ENCODE peak calls at places on chromosomes 4 and X, in four cellular contexts. G is GM12891, W is GM12878, K is K562. Q is an unnamed sample.

GRCh38 chr4:38949416-38950051 is 81.9 kb downstream of the FAM114A1 start:
- DNase-seq in G (no peak), W (no peak), K (no peak), Q (no peak)

GRCh38 chrX:73127700-73128241 is 48.5 kb upstream of the PABPC1L2A start:
- DNase-seq in G (no peak), W (no peak), K (no peak), Q (no peak)

GRCh38 chr4:23388699-23389395 is 501.0 kb downstream of the PPARGC1A start:
- DNase-seq in G (no peak), W (no peak), K (no peak), Q (no peak)

GRCh38 chr4:185522451-185522850 is 12.9 kb downstream of the PDLIM3 start:
- DNase-seq in G (no peak), W (no peak), K (no peak), Q (no peak)

GRCh38 chr4:4726051-4726450 is 133.4 kb upstream of the MSX1 start:
- DNase-seq in G (no peak), W (no peak), K (peak; percentile 34), Q (no peak)

GRCh38 chrX:3044671-3045070 is 3.4 kb downstream of the ARSF start:
- DNase-seq in G (no peak), W (no peak), K (no peak), Q (no peak)

GRCh38 chr4:138090145-138090917 is 151.8 kb downstream of the SLC7A11 start:
- DNase-seq in G (peak; percentile 42), W (peak; percentile 17), K (peak; percentile 60), Q (peak; percentile 3)

GRCh38 chr4:3257125-3257690 is 8.2 kb downstream of the MSANTD1 start:
- DNase-seq in G (peak; percentile 34), W (no peak), K (no peak), Q (no peak)

GRCh38 chrX:153669174-153669890 is 4.3 kb downstream of the PNCK start:
- DNase-seq in G (peak; percentile 63), W (no peak), K (peak; percentile 68), Q (no peak)

GRCh38 chr4:24243641-24244040 is 340.7 kb downstream of the DHX15 start:
- DNase-seq in G (no peak), W (no peak), K (no peak), Q (no peak)

GRCh38 chrX:30806187-30806728 is 82.8 kb downstream of the TAB3 start:
- DNase-seq in G (no peak), W (no peak), K (no peak), Q (no peak)

GRCh38 chrX:18664947-18665346 is 7.0 kb downstream of the RS1 start:
- DNase-seq in G (no peak), W (no peak), K (no peak), Q (no peak)

GRCh38 chr4:52312722-52313121 is 261.6 kb downstream of the SPATA18 start:
- DNase-seq in G (no peak), W (no peak), K (no peak), Q (no peak)

GRCh38 chrX:51614353-51614752 is 4.4 kb downstream of the CENPVL3 start:
- DNase-seq in G (no peak), W (no peak), K (peak; percentile 26), Q (no peak)

GRCh38 chrX:17405225-17405969 is 30.4 kb downstream of the NHS start:
- DNase-seq in G (no peak), W (no peak), K (no peak), Q (no peak)

GRCh38 chrX:116240446-116240845 is 69.9 kb downstream of the AGTR2 start:
- DNase-seq in G (no peak), W (no peak), K (no peak), Q (no peak)

GRCh38 chr4:176313596-176314341 is 6.0 kb upstream of the SPCS3 start:
- DNase-seq in G (no peak), W (no peak), K (no peak), Q (no peak)

GRCh38 chr4:128590773-128591172 is 218.7 kb upstream of the JADE1 start:
- DNase-seq in G (no peak), W (no peak), K (no peak), Q (no peak)

GRCh38 chr4:123266221-123266620 is 130.4 kb upstream of the SPRY1 start:
- DNase-seq in G (no peak), W (no peak), K (no peak), Q (no peak)

GRCh38 chr4:150648123-150648522 is 66.2 kb downstream of the MAB21L2 start:
- DNase-seq in G (no peak), W (no peak), K (no peak), Q (no peak)

GRCh38 chr4:21790437-21791029 is 158.0 kb downstream of the KCNIP4 start:
- DNase-seq in G (no peak), W (no peak), K (peak; percentile 8), Q (no peak)

GRCh38 chr4:89640620-89641366 is 196.2 kb downstream of the SNCA start:
- DNase-seq in G (no peak), W (no peak), K (peak; percentile 6), Q (peak; percentile 2)

GRCh38 chr4:88613417-88613875 is 21.2 kb downstream of the HERC3 start:
- DNase-seq in G (no peak), W (no peak), K (no peak), Q (no peak)

GRCh38 chr4:129384974-129385373 is 289.0 kb downstream of the C4orf33 start:
- DNase-seq in G (no peak), W (no peak), K (no peak), Q (no peak)

GRCh38 chr4:25694466-25694865 is 38.8 kb downstream of the SLC34A2 start:
- DNase-seq in G (no peak), W (no peak), K (no peak), Q (no peak)

GRCh38 chrX:73822775-73823174 is 259.8 kb downstream of the CHIC1 start:
- DNase-seq in G (no peak), W (no peak), K (no peak), Q (no peak)

GRCh38 chr4:98570160-98570797 is 88.1 kb downstream of the TSPAN5 start:
- DNase-seq in G (no peak), W (no peak), K (no peak), Q (no peak)

GRCh38 chr4:16676247-16676646 is 222.2 kb downstream of the LDB2 start:
- DNase-seq in G (no peak), W (no peak), K (no peak), Q (no peak)

GRCh38 chrX:97389761-97390192 is 506.1 kb downstream of the RPA4 start:
- DNase-seq in G (no peak), W (no peak), K (no peak), Q (no peak)

GRCh38 chr4:139887378-139887801 is 221.8 kb downstream of the MGST2 start:
- DNase-seq in G (no peak), W (no peak), K (no peak), Q (no peak)

GRCh38 chrX:152831391-152831790 is 528 bp downstream of the NSDHL start:
- DNase-seq in G (no peak), W (no peak), K (peak; percentile 45), Q (no peak)

GRCh38 chrX:18702362-18703195 is 4.9 kb upstream of the PPEF1 start:
- DNase-seq in G (no peak), W (no peak), K (no peak), Q (no peak)

GRCh38 chr4:11623726-11624037 is 195.0 kb upstream of the HS3ST1 start:
- DNase-seq in G (no peak), W (no peak), K (no peak), Q (no peak)

GRCh38 chr4:83974111-83974789 is 438.3 kb downstream of the GPAT3 start:
- DNase-seq in G (no peak), W (no peak), K (no peak), Q (no peak)

GRCh38 chr4:13938299-13938698 is 310.8 kb upstream of the BOD1L1 start:
- DNase-seq in G (no peak), W (no peak), K (no peak), Q (no peak)

GRCh38 chrX:124212622-124213021 is 119.8 kb upstream of the TEX13D start:
- DNase-seq in G (no peak), W (no peak), K (no peak), Q (peak; percentile 93)

GRCh38 chr4:74097161-74097560 is 1.8 kb downstream of the CXCL2 start:
- DNase-seq in G (no peak), W (no peak), K (no peak), Q (no peak)

GRCh38 chr4:140673729-140674128 is 82.5 kb downstream of the TBC1D9 start:
- DNase-seq in G (no peak), W (no peak), K (no peak), Q (no peak)

GRCh38 chr4:151484396-151485102 is 75.6 kb downstream of the FHIP1A start:
- DNase-seq in G (no peak), W (no peak), K (no peak), Q (no peak)

GRCh38 chrX:111244238-111244750 is 26.0 kb downstream of the CAPN6 start:
- DNase-seq in G (no peak), W (no peak), K (no peak), Q (no peak)
- TF ChIP-seq SPI1 in G (no peak), W (no peak), K (no peak), Q (no peak)

DNA sequence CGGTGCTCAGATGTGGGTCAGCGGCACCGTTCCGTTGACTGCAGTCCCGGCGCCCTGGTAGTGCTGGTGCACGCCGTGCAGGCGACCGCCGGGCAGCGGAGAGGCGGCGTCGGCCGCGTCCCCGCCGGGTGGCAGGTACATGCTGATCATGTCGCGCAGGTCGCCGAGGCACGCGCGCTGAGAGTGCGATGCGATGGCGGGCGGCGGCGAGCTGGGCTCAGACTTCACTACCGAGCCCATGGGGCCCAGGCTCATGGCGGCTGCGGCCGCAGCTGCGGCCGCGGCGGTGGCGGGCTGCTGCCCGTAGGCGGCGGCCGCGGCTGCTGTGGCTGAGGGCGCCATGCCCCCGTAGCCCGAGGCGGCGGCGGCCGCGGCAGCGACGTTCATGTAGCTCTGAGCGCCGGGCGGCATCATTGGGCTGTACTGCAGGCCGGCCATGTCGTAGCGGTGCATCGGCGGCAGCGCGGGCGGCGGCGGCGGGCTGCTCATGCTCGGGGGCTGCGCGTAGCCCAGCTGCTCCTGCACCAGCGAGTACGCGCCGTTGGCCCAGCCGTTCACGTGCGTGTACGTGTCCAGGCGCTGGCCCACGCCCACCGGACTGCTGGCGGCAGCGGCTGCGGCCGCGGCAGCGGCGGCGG is 1.0 kb downstream of the SOX3 start:
- DNase-seq in G (no peak), W (no peak), K (no peak), Q (no peak)
- TF ChIP-seq SPI1 in G (no peak), W (no peak), K (no peak), Q (no peak)

GRCh38 chr4:72690782-72691181 is 121.8 kb upstream of the ADAMTS3 start:
- DNase-seq in G (no peak), W (no peak), K (no peak), Q (no peak)
- TF ChIP-seq SPI1 in G (no peak), W (no peak), K (no peak), Q (no peak)

DNA sequence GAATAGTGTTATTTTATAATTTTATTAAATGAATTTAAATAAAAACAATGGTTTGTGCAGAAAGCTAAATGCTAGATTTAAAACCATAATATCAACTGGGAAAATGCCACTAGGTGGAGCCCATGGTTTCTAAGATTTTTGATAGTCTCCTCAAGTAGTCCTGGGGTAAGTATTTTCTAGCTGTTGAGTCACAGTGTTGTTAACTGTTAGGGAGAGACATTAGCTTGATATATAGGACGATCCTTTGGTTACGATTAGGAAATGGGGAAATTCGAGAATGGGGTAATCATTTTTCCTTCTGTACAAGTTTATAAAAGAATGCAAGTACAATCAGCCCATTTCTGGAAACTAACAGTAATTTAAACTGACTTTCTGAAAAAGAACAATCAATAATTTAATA is 378.4 kb downstream of the ANKRD50 start:
- DNase-seq in G (no peak), W (no peak), K (peak; percentile 10), Q (no peak)
- TF ChIP-seq SPI1 in G (no peak), W (no peak), K (no peak), Q (no peak)